ENCODE peak calls at places on chromosomes 11 and 22, in five cellular contexts. U is thyroid gland, G is prostate gland, A is mammary epithelial cell, N is cardiac muscle cell. C is an unnamed sample. For H3K36me3, the result is how much of the 10 kb centered on the place peaks cover.

GRCh38 chr11:8233691-8234424 is 29.8 kb downstream of the LMO1 start:
- DNase-seq in U (peak), G (no peak), A (peak), N (no peak), C (no peak)

GRCh38 chr11:2593393-2593950 is 106.3 kb downstream of the KCNQ1OT1 start:
- DNase-seq in U (no peak), G (no peak), A (no peak), N (no peak), C (no peak)

GRCh38 chr11:69913591-69914285 is 94.5 kb upstream of the FGF3 start:
- DNase-seq in U (no peak), G (no peak), A (no peak), N (no peak), C (no peak)

GRCh38 chr22:17396531-17396930 is 27.3 kb downstream of the CECR2 start:
- DNase-seq in U (no peak), G (no peak), A (no peak), N (no peak), C (no peak)

GRCh38 chr22:24975813-24976341 is 23.4 kb downstream of the KIAA1671 start:
- DNase-seq in U (peak), G (peak), A (no peak), N (no peak), C (peak)

GRCh38 chr11:105070221-105070789 is 25.2 kb upstream of the CARD16 start:
- DNase-seq in U (no peak), G (no peak), A (no peak), N (no peak), C (no peak)

GRCh38 chr11:101523634-101524260 is 60.1 kb downstream of the TRPC6 start:
- DNase-seq in U (no peak), G (no peak), A (peak), N (no peak), C (no peak)

GRCh38 chr11:76102772-76103171 is 103.5 kb downstream of the WNT11 start:
- DNase-seq in U (peak), G (no peak), A (no peak), N (no peak), C (no peak)

GRCh38 chr11:6482431-6482830 is 1.1 kb downstream of the TIMM10B start:
- DNase-seq in U (no peak), G (no peak), A (peak), N (no peak), C (no peak)

GRCh38 chr11:79237676-79238075 is 203.2 kb downstream of the TENM4 start:
- DNase-seq in U (peak), G (no peak), A (no peak), N (peak), C (no peak)

GRCh38 chr11:118883368-118884071 is at the start of gene CXCR5:
- DNase-seq in U (no peak), G (no peak), A (no peak), N (no peak), C (no peak)

GRCh38 chr22:32714458-32715250 is 86.9 kb upstream of the TIMP3 start:
- DNase-seq in U (no peak), G (no peak), A (no peak), N (peak), C (no peak)

GRCh38 chr11:96033569-96033968 is 109.7 kb upstream of the MTMR2 start:
- DNase-seq in U (no peak), G (no peak), A (no peak), N (no peak), C (no peak)

GRCh38 chr11:94766656-94767291 is 1.4 kb upstream of the AMOTL1 start:
- DNase-seq in U (no peak), G (no peak), A (peak), N (peak), C (no peak)

GRCh38 chr22:21621025-21621424 is 8.8 kb downstream of the YDJC start:
- DNase-seq in U (no peak), G (no peak), A (no peak), N (no peak), C (no peak)

GRCh38 chr22:45548991-45549736 is 46.5 kb downstream of the FBLN1 start:
- DNase-seq in U (no peak), G (peak), A (no peak), N (peak), C (peak)

GRCh38 chr11:128467610-128468041 is 119.7 kb downstream of the ETS1 start:
- DNase-seq in U (no peak), G (no peak), A (peak), N (no peak), C (peak)

GRCh38 chr22:22507743-22508273 is 734 bp downstream of the ZNF280B start:
- DNase-seq in U (no peak), G (no peak), A (no peak), N (no peak), C (no peak)

GRCh38 chr11:63858628-63859550 is 20.0 kb downstream of the MARK2 start:
- DNase-seq in U (peak), G (no peak), A (peak), N (no peak), C (peak)

GRCh38 chr22:23109079-23109347 is 32.8 kb downstream of the RSPH14 start:
- DNase-seq in U (no peak), G (no peak), A (no peak), N (no peak), C (no peak)

GRCh38 chr22:17917490-17917983 is 106.8 kb downstream of the MICAL3 start:
- DNase-seq in U (peak), G (no peak), A (no peak), N (no peak), C (no peak)

GRCh38 chr11:2573240-2574042 is 126.4 kb downstream of the KCNQ1OT1 start:
- DNase-seq in U (no peak), G (no peak), A (no peak), N (no peak), C (no peak)

GRCh38 chr11:121544956-121545355 is 92.2 kb upstream of the SORL1-AS1 start:
- DNase-seq in U (no peak), G (no peak), A (no peak), N (no peak), C (no peak)

GRCh38 chr11:75492181-75492820 is 33.4 kb downstream of the GDPD5 start:
- DNase-seq in U (no peak), G (no peak), A (peak), N (no peak), C (no peak)

GRCh38 chr11:267491-267994 is 10.7 kb upstream of the NLRP6 start:
- DNase-seq in U (no peak), G (peak), A (peak), N (no peak), C (no peak)

GRCh38 chr11:44992181-44992582 is 41.5 kb upstream of the TP53I11 start:
- DNase-seq in U (no peak), G (peak), A (no peak), N (no peak), C (peak)

GRCh38 chr11:57279131-57279530 is 42.1 kb upstream of the APLNR start:
- DNase-seq in U (no peak), G (no peak), A (no peak), N (no peak), C (no peak)

GRCh38 chr11:15560689-15561467 is 446.2 kb downstream of the INSC start:
- DNase-seq in U (no peak), G (no peak), A (no peak), N (no peak), C (no peak)

GRCh38 chr11:47152953-47153950 is 23.4 kb downstream of the ARFGAP2 start:
- DNase-seq in U (peak), G (peak), A (peak), N (peak), C (peak)
- H3K36me3 ChIP-seq in U (under half), G (under half), A (under half), N (under half), C (under half)

GRCh38 chr11:46541593-46542371 is 52.0 kb downstream of the AMBRA1 start:
- DNase-seq in U (peak), G (peak), A (no peak), N (no peak), C (no peak)
- H3K36me3 ChIP-seq in U (under half), G (under half), A (under half), N (under half), C (half or more)

GRCh38 chr11:46800177-46800576 is 45.9 kb downstream of the CKAP5 start:
- DNase-seq in U (no peak), G (no peak), A (no peak), N (no peak), C (no peak)
- H3K36me3 ChIP-seq in U (under half), G (under half), A (under half), N (half or more), C (under half)

GRCh38 chr11:107025673-107026072 is 7.4 kb upstream of the GUCY1A2 start:
- DNase-seq in U (no peak), G (no peak), A (no peak), N (no peak), C (no peak)
- H3K36me3 ChIP-seq in U (under half), G (under half), A (under half), N (under half), C (under half)